ENCODE peak calls at places on chromosomes 2 and 18, in six cellular contexts. S is cardiac fibroblast, V is progenitor cell of endocrine pancreas, A is nephron progenitor cell, E is IMR-90, F is keratinocyte. M is an unnamed sample.

GRCh38 chr2:180604077-180604476 is 376.3 kb upstream of the UBE2E3 start:
- DNase-seq in S (peak), V (no peak), A (peak), E (peak), F (no peak), M (no peak)

GRCh38 chr2:111904726-111905476 is 6.5 kb downstream of the MERTK start:
- DNase-seq in S (no peak), V (no peak), A (no peak), E (no peak), F (no peak), M (no peak)

GRCh38 chr2:46780411-46780800 is 135.2 kb downstream of the MCFD2 start:
- DNase-seq in S (no peak), V (no peak), A (no peak), E (no peak), F (no peak), M (no peak)

GRCh38 chr2:241182126-241182525 is 6.4 kb upstream of the ANO7 start:
- DNase-seq in S (no peak), V (no peak), A (no peak), E (no peak), F (no peak), M (no peak)

GRCh38 chr2:64565949-64566705 is 42.0 kb downstream of the AFTPH start:
- DNase-seq in S (no peak), V (no peak), A (no peak), E (no peak), F (no peak), M (no peak)

GRCh38 chr2:132276571-132276981 is 114.8 kb upstream of the ANKRD30BL start:
- DNase-seq in S (no peak), V (no peak), A (no peak), E (no peak), F (no peak), M (no peak)

GRCh38 chr18:35095983-35096676 is 54.9 kb downstream of the MAPRE2 start:
- DNase-seq in S (peak), V (no peak), A (no peak), E (peak), F (no peak), M (peak)

GRCh38 chr2:138722316-138722715 is 57.9 kb downstream of the NXPH2 start:
- DNase-seq in S (no peak), V (no peak), A (no peak), E (no peak), F (no peak), M (no peak)

GRCh38 chr2:224638338-224638823 is 53.2 kb upstream of the CUL3 start:
- DNase-seq in S (no peak), V (no peak), A (no peak), E (no peak), F (no peak), M (no peak)

GRCh38 chr2:186256540-186256939 is 229.5 kb upstream of the ZC3H15 start:
- DNase-seq in S (peak), V (no peak), A (no peak), E (peak), F (no peak), M (peak)

GRCh38 chr2:42864641-42865280 is 72.4 kb upstream of the HAAO start:
- DNase-seq in S (no peak), V (no peak), A (no peak), E (no peak), F (no peak), M (no peak)

GRCh38 chr2:219719521-219719920 is 92.1 kb downstream of the SLC4A3 start:
- DNase-seq in S (no peak), V (no peak), A (no peak), E (no peak), F (no peak), M (no peak)

GRCh38 chr2:144183744-144184143 is 336.2 kb downstream of the ZEB2 start:
- DNase-seq in S (peak), V (no peak), A (no peak), E (peak), F (no peak), M (peak)

GRCh38 chr2:135635212-135635835 is 104.0 kb downstream of the R3HDM1 start:
- DNase-seq in S (no peak), V (no peak), A (no peak), E (no peak), F (no peak), M (no peak)

GRCh38 chr2:226660524-226660923 is 139.1 kb downstream of the IRS1 start:
- DNase-seq in S (peak), V (no peak), A (no peak), E (peak), F (no peak), M (peak)

GRCh38 chr2:156385242-156385641 is 50.9 kb upstream of the GPD2 start:
- DNase-seq in S (no peak), V (no peak), A (no peak), E (no peak), F (no peak), M (no peak)

GRCh38 chr18:74266161-74266560 is 25.6 kb downstream of the CYB5A start:
- DNase-seq in S (peak), V (no peak), A (no peak), E (peak), F (no peak), M (no peak)

GRCh38 chr2:100818606-100819364 is 1.2 kb upstream of the NPAS2 start:
- DNase-seq in S (peak), V (peak), A (peak), E (peak), F (no peak), M (peak)

GRCh38 chr2:84187258-84187657 is 271.8 kb downstream of the SUCLG1 start:
- DNase-seq in S (no peak), V (no peak), A (no peak), E (no peak), F (no peak), M (no peak)

GRCh38 chr18:12091742-12092141 is 1.9 kb upstream of the ANKRD62 start:
- DNase-seq in S (no peak), V (no peak), A (no peak), E (no peak), F (no peak), M (no peak)

GRCh38 chr2:101518470-101519172 is 43.7 kb upstream of the RFX8 start:
- DNase-seq in S (peak), V (no peak), A (peak), E (peak), F (no peak), M (peak)

GRCh38 chr2:11398710-11399109 is 54.3 kb upstream of the ROCK2 start:
- DNase-seq in S (no peak), V (no peak), A (no peak), E (no peak), F (no peak), M (no peak)

GRCh38 chr2:16308816-16309215 is 356.8 kb downstream of the CYRIA start:
- DNase-seq in S (no peak), V (no peak), A (no peak), E (no peak), F (no peak), M (no peak)

GRCh38 chr18:11909597-11910026 is 1.5 kb upstream of the MPPE1 start:
- DNase-seq in S (peak), V (no peak), A (no peak), E (peak), F (no peak), M (peak)

GRCh38 chr18:63309422-63309821 is 10.1 kb downstream of the BCL2 start:
- DNase-seq in S (no peak), V (no peak), A (no peak), E (no peak), F (no peak), M (no peak)

GRCh38 chr18:8908792-8909510 is 193.5 kb upstream of the NDUFV2 start:
- DNase-seq in S (no peak), V (no peak), A (no peak), E (no peak), F (no peak), M (no peak)

GRCh38 chr2:30655211-30655610 is 152.0 kb downstream of the CAPN13 start:
- DNase-seq in S (no peak), V (no peak), A (no peak), E (peak), F (no peak), M (no peak)

GRCh38 chr18:26495267-26495666 is 53.1 kb downstream of the KCTD1 start:
- DNase-seq in S (no peak), V (no peak), A (no peak), E (no peak), F (no peak), M (no peak)

GRCh38 chr2:30480703-30481322 is 33.8 kb downstream of the LCLAT1 start:
- DNase-seq in S (no peak), V (no peak), A (no peak), E (no peak), F (no peak), M (no peak)

GRCh38 chr2:102770506-102770905 is 8.7 kb downstream of the TMEM182 start:
- DNase-seq in S (peak), V (no peak), A (no peak), E (peak), F (no peak), M (no peak)

GRCh38 chr18:69267895-69268294 is 132.8 kb upstream of the DOK6 start:
- DNase-seq in S (no peak), V (no peak), A (no peak), E (no peak), F (no peak), M (no peak)

GRCh38 chr2:158512323-158512722 is 55.6 kb downstream of the PKP4 start:
- DNase-seq in S (no peak), V (no peak), A (no peak), E (no peak), F (no peak), M (no peak)

GRCh38 chr2:170486730-170487129 is 228.4 kb upstream of the SP5 start:
- DNase-seq in S (peak), V (no peak), A (no peak), E (no peak), F (no peak), M (no peak)

GRCh38 chr2:61419129-61419528 is 51.8 kb downstream of the USP34 start:
- DNase-seq in S (no peak), V (no peak), A (no peak), E (no peak), F (no peak), M (no peak)

GRCh38 chr2:190506666-190507065 is 27.9 kb downstream of the NEMP2 start:
- DNase-seq in S (no peak), V (no peak), A (no peak), E (no peak), F (no peak), M (no peak)

GRCh38 chr2:197969391-197969893 is 165.0 kb downstream of the PLCL1 start:
- DNase-seq in S (peak), V (no peak), A (no peak), E (peak), F (no peak), M (peak)

GRCh38 chr18:48799724-48800315 is 150.9 kb downstream of the SMAD7 start:
- DNase-seq in S (no peak), V (no peak), A (no peak), E (no peak), F (no peak), M (no peak)
- TF ChIP-seq CTCF in S (no peak), V (no peak), A (no peak), E (no peak), F (no peak), M (no peak)

GRCh38 chr18:56258178-56258577 is 380.2 kb downstream of the TXNL1 start:
- DNase-seq in S (peak), V (no peak), A (no peak), E (peak), F (no peak), M (no peak)
- TF ChIP-seq CTCF in S (no peak), V (no peak), A (no peak), E (no peak), F (no peak), M (no peak)

DNA sequence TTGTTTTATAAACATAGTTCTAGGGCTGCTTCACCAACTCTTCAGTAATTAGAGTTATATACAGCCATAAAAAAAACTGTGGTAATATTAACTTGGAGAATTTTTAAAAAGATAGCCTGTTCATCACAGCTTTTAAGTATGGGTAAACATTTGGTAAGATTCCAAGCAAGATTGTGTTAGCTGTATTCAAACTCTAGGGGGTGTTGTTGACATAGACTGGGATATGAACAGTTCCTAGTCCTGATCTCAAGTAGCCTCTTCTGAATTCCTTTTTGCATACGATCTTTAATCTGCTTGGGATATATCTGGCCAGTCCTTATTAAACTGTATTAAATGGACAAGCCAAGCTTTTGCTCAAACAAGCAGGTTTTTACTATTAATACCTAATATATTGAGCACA is 13.4 kb downstream of the NOP58 start:
- DNase-seq in S (peak), V (no peak), A (no peak), E (peak), F (no peak), M (peak)
- TF ChIP-seq CTCF in S (peak), V (peak), A (peak), E (peak), F (no peak), M (peak)

DNA sequence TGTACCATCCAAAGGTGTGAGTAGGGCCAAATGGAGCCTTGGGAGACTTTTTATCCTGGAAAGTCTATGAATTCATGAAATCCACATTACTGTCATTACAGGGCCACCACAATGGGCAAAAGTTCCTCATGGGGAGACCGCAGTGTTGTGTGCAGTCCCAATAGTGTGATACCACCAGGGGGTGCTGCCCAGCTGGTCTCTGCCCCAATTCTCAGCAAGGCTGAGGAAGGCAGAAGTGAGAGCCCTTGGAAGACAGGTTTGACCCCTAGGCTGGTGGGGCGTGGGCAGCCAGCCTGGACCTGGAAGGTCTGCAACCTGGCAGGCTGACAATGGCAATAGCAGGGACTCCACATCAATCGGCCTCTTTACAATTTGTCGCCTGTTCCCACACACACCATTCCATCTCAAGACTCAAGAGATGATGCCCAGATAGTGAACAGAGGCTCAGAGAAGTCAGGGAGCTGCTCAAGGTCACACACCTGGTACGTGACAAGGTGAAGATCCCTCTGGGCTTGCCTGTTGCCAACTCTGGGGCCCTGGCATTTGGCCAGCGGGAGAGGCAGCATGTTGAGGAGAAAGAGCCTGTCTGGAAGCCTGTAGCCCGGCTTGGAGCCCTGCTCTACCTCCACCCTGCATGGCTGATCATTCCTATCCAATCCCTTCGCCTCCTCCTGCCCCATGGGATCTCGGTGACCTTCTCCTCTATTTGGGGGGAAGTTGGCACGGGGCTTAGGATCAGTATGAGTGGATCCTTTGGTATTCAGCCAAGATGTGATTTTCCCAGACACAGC is 3.1 kb upstream of the ATOH8 start:
- DNase-seq in S (peak), V (peak), A (peak), E (peak), F (no peak), M (peak)
- TF ChIP-seq CTCF in S (peak), V (peak), A (peak), E (peak), F (peak), M (peak)

DNA sequence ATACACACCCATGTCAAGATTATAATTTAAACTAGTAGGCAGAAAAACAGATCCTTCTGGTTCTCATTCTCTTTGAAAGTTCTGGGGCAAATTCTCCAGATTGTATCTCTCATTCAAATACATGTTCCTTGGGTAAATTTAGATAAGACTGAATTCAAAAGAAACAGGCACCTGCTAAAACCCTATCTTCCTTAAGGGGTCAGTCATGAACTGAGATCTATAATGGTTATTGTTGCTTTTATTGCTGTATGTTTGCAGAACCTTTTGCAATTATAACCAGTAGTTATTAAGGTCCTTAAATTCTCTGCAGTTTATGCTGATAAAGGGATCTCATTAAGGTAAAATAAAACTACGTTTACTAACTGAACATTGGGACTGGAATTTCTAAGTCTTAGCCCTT is 83.5 kb downstream of the MYO5B start:
- DNase-seq in S (no peak), V (no peak), A (no peak), E (no peak), F (no peak), M (no peak)
- TF ChIP-seq CTCF in S (no peak), V (no peak), A (no peak), E (no peak), F (no peak), M (no peak)

GRCh38 chr2:20168727-20169696 is 55.9 kb downstream of the SDC1 start:
- DNase-seq in S (no peak), V (no peak), A (no peak), E (no peak), F (no peak), M (no peak)
- TF ChIP-seq CTCF in S (no peak), V (no peak), A (no peak), E (no peak), F (no peak), M (no peak)

DNA sequence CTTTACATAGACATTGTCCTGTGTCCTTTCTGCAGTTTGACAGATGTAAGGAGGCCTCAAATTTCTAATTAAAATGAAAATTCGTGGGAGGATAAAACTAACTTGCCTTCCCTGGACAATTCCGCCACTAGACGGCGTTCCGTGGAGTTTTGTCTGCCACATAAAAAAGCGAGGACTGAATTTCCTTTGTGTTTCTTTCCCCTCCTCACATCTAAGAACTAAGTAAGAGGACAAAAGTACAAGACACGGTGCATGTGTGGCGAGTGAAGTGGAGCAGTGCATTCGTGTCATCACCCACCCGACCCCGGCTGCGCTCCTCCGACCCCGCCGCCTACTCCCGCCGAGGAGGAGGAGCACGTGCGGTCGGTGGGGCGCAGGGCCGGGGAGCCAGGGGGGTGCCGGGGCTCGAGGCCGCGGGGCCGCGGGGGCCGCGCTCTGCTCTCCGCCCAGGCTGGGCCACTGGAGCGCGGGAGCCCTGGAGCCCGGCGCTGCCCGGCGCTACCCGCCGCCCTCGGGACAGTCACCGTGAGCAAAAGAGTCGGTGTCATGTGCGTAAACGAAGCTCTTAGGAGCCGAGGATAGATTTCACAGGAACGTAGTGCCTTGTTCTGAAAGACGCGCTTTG is 10.8 kb downstream of the TBR1 start:
- DNase-seq in S (peak), V (no peak), A (peak), E (peak), F (no peak), M (peak)
- TF ChIP-seq CTCF in S (peak), V (peak), A (peak), E (peak), F (peak), M (peak)

GRCh38 chr2:238706673-238707072 is 141.2 kb upstream of the TWIST2 start:
- DNase-seq in S (no peak), V (no peak), A (no peak), E (no peak), F (no peak), M (no peak)
- TF ChIP-seq CTCF in S (peak), V (peak), A (peak), E (peak), F (no peak), M (peak)